ENCODE peak calls at places on chromosomes 3 and 15, in five cellular contexts. P, F, Z, D and E are unnamed samples.

GRCh38 chr3:60085649-60086048 is 1035.8 kb upstream of the CFAP20DC start:
- DNase-seq in Z (no peak), D (no peak), F (no peak), P (no peak), E (no peak)

GRCh38 chr3:141448606-141449216 is 38.1 kb upstream of the RASA2 start:
- DNase-seq in F (peak; percentile 55), P (no peak), D (peak; percentile 84), Z (no peak), E (no peak)

GRCh38 chr15:34047893-34048775 is 9.1 kb upstream of the AVEN start:
- DNase-seq in D (no peak), Z (no peak), P (no peak), F (peak; percentile 81), E (peak; percentile 66)

GRCh38 chr3:53328750-53329149 is 18.6 kb downstream of the DCP1A start:
- DNase-seq in P (no peak), D (peak; percentile 69), Z (no peak), F (no peak), E (no peak)

GRCh38 chr15:66864086-66864830 is 162.2 kb downstream of the SMAD6 start:
- DNase-seq in Z (no peak), F (no peak), D (no peak), P (no peak), E (no peak)

GRCh38 chr3:38088126-38088525 is 48.8 kb downstream of the ACAA1 start:
- DNase-seq in P (no peak), Z (no peak), D (no peak), F (no peak), E (no peak)

GRCh38 chr3:196517919-196518318 is 2.8 kb upstream of the SMCO1 start:
- DNase-seq in P (peak; percentile 87), F (no peak), Z (peak; percentile 42), D (no peak), E (no peak)

GRCh38 chr3:189276481-189277190 is 104.9 kb downstream of the TPRG1 start:
- DNase-seq in F (peak; percentile 88), Z (peak; percentile 32), D (peak; percentile 28), P (no peak), E (peak; percentile 96)

GRCh38 chr15:50251638-50252182 is 13.8 kb downstream of the HDC start:
- DNase-seq in Z (no peak), F (no peak), P (no peak), D (no peak), E (no peak)

GRCh38 chr15:31360843-31361763 is 34.5 kb downstream of the KLF13 start:
- DNase-seq in Z (peak; percentile 86), F (no peak), D (no peak), P (no peak), E (no peak)

GRCh38 chr3:173096994-173097785 is 43.8 kb downstream of the SPATA16 start:
- DNase-seq in F (no peak), Z (no peak), P (no peak), D (peak; percentile 2), E (no peak)

GRCh38 chr3:55128201-55128870 is 200.5 kb upstream of the LRTM1 start:
- DNase-seq in F (peak; percentile 70), D (peak; percentile 28), Z (no peak), P (no peak), E (peak; percentile 51)

GRCh38 chr15:65177901-65178300 is 7.2 kb downstream of the CLPX start:
- DNase-seq in Z (no peak), D (no peak), F (no peak), P (no peak), E (no peak)

GRCh38 chr3:72143322-72143721 is 358.4 kb upstream of the PROK2 start:
- DNase-seq in F (peak; percentile 63), Z (no peak), P (no peak), D (peak; percentile 61), E (no peak)

GRCh38 chr3:108391917-108392585 is 95.7 kb downstream of the HHLA2 start:
- DNase-seq in D (peak; percentile 40), Z (no peak), F (peak; percentile 70), P (peak; percentile 71), E (no peak)

GRCh38 chr15:74251187-74251811 is 15.2 kb downstream of the CCDC33 start:
- DNase-seq in F (no peak), Z (no peak), D (no peak), P (peak; percentile 88), E (no peak)

GRCh38 chr15:70031680-70032079 is 66.0 kb downstream of the TLE3 start:
- DNase-seq in D (no peak), Z (no peak), F (no peak), P (no peak), E (no peak)

GRCh38 chr15:79523266-79523665 is 91.1 kb downstream of the MINAR1 start:
- DNase-seq in P (no peak), F (no peak), Z (no peak), D (no peak), E (no peak)

GRCh38 chr3:122305818-122306621 is 19.0 kb upstream of the CSTA start:
- DNase-seq in Z (peak; percentile 52), F (no peak), P (peak; percentile 58), D (no peak), E (no peak)

GRCh38 chr3:56969851-56970250 is 90.6 kb upstream of the SPATA12 start:
- DNase-seq in F (no peak), P (no peak), D (no peak), Z (no peak), E (no peak)

GRCh38 chr3:124078978-124079911 is 87.3 kb upstream of the ROPN1 start:
- DNase-seq in P (peak; percentile 11), D (peak; percentile 50), Z (peak; percentile 37), F (peak; percentile 47), E (no peak)

GRCh38 chr3:113264249-113264648 is 52.9 kb downstream of the BOC start:
- DNase-seq in D (no peak), F (no peak), P (no peak), Z (no peak), E (no peak)

GRCh38 chr3:87333393-87333892 is 57.1 kb upstream of the POU1F1 start:
- DNase-seq in F (peak; percentile 90), P (peak; percentile 83), Z (no peak), D (peak; percentile 80), E (peak; percentile 76)

GRCh38 chr3:8558645-8559044 is 57.0 kb downstream of the LMCD1 start:
- DNase-seq in Z (no peak), F (no peak), P (no peak), D (no peak), E (no peak)

DNA sequence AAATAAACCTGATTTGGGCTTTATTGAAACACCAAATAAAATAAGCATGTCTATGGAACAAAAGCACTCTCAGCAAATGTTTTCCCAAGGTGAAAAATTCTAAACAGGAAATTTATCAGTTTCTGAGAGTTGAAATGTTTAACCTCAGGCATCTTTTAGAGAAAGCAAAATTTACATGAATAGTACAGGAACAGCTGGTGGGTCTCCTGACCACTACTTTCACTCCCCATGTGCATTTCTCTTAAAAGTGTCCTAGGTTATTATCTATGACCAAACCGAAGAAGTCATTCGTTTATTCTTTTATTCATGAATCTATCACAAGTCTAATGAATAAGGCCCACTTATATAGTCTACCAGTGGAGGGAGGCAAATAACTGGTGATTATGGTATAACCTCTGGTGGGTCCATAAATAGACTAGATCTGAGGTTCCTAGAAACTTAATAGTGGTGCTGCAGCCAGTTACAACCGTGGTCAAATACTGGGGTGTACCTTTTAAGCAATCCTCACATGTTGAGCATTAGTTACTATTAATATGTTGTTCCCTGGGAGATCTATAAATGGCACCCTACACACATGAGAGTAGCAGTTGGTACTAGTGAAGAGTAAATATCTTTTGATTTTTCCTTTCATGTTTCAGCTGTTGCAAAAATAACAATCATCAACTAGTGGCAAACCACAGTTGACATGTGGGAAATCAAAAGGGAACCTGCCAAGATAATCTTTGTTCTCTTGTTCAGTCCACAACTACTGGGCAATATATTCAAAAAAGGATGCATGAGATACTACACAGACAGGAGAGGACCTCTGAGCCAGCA is 169.3 kb upstream of the STAC start:
- DNase-seq in D (no peak), Z (no peak), F (no peak), P (no peak), E (peak; percentile 13)
- H3K4me3 ChIP-seq in D (no peak overlapping the region), Z (no peak overlapping the region), F (no peak overlapping the region), P (no peak overlapping the region), E (no peak overlapping the region)

GRCh38 chr3:115581347-115582135 is 41.8 kb upstream of the GAP43 start:
- DNase-seq in F (peak; percentile 16), Z (no peak), P (no peak), D (peak; percentile 15), E (peak; percentile 67)
- H3K4me3 ChIP-seq in F (no peak overlapping the region), Z (no peak overlapping the region), P (no peak overlapping the region), D (no peak overlapping the region), E (no peak overlapping the region)

DNA sequence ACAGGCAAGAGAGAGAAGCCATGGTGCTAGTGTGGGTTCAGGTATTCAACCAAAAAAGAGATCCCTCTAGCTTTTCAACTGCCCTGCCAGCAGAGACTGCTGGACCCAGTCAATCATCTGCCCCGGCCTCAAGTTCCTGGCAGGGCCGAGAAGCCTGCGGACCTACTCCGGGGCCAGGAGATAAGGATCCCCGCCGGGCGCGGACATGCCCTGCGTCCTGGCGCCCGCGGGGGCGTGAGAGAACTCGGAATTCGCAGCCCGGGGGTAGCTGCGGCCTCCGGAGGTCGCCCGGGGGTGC is 821 bp upstream of the MAGI1 start:
- DNase-seq in P (no peak), F (no peak), D (no peak), Z (no peak), E (no peak)
- H3K4me3 ChIP-seq in P (peak overlapping the region; percentile 94), F (peak overlapping the region; percentile 49), D (peak overlapping the region; percentile 54), Z (peak overlapping the region; percentile 54), E (peak overlapping the region; percentile 89)

GRCh38 chr3:42660898-42661297 is 7.4 kb downstream of the ZBTB47 start:
- DNase-seq in Z (peak; percentile 42), F (no peak), P (no peak), D (no peak), E (no peak)
- H3K4me3 ChIP-seq in Z (no peak overlapping the region), F (no peak overlapping the region), P (no peak overlapping the region), D (no peak overlapping the region), E (no peak overlapping the region)

GRCh38 chr15:83653288-83653638 is 660 bp upstream of the ADAMTSL3 start:
- DNase-seq in Z (no peak), D (no peak), F (no peak), P (no peak), E (no peak)
- H3K4me3 ChIP-seq in Z (no peak overlapping the region), D (no peak overlapping the region), F (no peak overlapping the region), P (no peak overlapping the region), E (no peak overlapping the region)